ENCODE peak calls at places on chromosomes 3 and 15, in six cellular contexts. S is mesenchymal stem cell, T is IMR-90, J is H9, Y is H1, I is trophoblast cell. X is an unnamed sample.

GRCh38 chr15:27086146-27086545 is 115.2 kb downstream of the GABRG3 start:
- DNase-seq in S (no peak), T (no peak), J (no peak), Y (no peak), I (no peak), X (no peak)

GRCh38 chr15:36484038-36484778 is 95.2 kb upstream of the CDIN1 start:
- DNase-seq in S (no peak), T (peak), J (no peak), Y (no peak), I (no peak), X (no peak)

GRCh38 chr3:128878556-128879124 is 780 bp upstream of the ACAD9 start:
- DNase-seq in S (peak), T (peak), J (no peak), Y (no peak), I (peak), X (no peak)

GRCh38 chr3:10753964-10754363 is 62.1 kb upstream of the SLC6A11 start:
- DNase-seq in S (peak), T (peak), J (peak), Y (peak), I (peak), X (peak)

GRCh38 chr3:36804295-36805055 is 40.1 kb upstream of the DCLK3 start:
- DNase-seq in S (no peak), T (no peak), J (peak), Y (no peak), I (no peak), X (no peak)

GRCh38 chr3:172083995-172084409 is 44.6 kb downstream of the FNDC3B start:
- DNase-seq in S (no peak), T (no peak), J (no peak), Y (no peak), I (no peak), X (no peak)

GRCh38 chr3:37712918-37713819 is 148.5 kb upstream of the CTDSPL start:
- DNase-seq in S (peak), T (peak), J (no peak), Y (no peak), I (peak), X (peak)

GRCh38 chr15:90241343-90242192 is 7.6 kb downstream of the GDPGP1 start:
- DNase-seq in S (no peak), T (no peak), J (no peak), Y (no peak), I (peak), X (no peak)

GRCh38 chr3:149554826-149555225 is 80.3 kb downstream of the TM4SF4 start:
- DNase-seq in S (peak), T (peak), J (no peak), Y (no peak), I (peak), X (no peak)

GRCh38 chr15:84871428-84871985 is 13.0 kb upstream of the SLC28A1 start:
- DNase-seq in S (no peak), T (no peak), J (no peak), Y (no peak), I (no peak), X (no peak)

GRCh38 chr3:21734746-21735145 is 16.3 kb downstream of the ZNF385D start:
- DNase-seq in S (no peak), T (no peak), J (no peak), Y (no peak), I (no peak), X (no peak)

GRCh38 chr3:56291953-56292352 is 176.3 kb downstream of the ERC2 start:
- DNase-seq in S (no peak), T (no peak), J (no peak), Y (no peak), I (no peak), X (no peak)

GRCh38 chr3:190076138-190076537 is 44.6 kb downstream of the P3H2 start:
- DNase-seq in S (no peak), T (peak), J (no peak), Y (no peak), I (no peak), X (no peak)

GRCh38 chr3:185409957-185410356 is 47.0 kb downstream of the MAP3K13 start:
- DNase-seq in S (no peak), T (no peak), J (peak), Y (no peak), I (no peak), X (no peak)

GRCh38 chr3:131526801-131527347 is 24.1 kb upstream of the MRPL3 start:
- DNase-seq in S (peak), T (peak), J (peak), Y (peak), I (peak), X (peak)

DNA sequence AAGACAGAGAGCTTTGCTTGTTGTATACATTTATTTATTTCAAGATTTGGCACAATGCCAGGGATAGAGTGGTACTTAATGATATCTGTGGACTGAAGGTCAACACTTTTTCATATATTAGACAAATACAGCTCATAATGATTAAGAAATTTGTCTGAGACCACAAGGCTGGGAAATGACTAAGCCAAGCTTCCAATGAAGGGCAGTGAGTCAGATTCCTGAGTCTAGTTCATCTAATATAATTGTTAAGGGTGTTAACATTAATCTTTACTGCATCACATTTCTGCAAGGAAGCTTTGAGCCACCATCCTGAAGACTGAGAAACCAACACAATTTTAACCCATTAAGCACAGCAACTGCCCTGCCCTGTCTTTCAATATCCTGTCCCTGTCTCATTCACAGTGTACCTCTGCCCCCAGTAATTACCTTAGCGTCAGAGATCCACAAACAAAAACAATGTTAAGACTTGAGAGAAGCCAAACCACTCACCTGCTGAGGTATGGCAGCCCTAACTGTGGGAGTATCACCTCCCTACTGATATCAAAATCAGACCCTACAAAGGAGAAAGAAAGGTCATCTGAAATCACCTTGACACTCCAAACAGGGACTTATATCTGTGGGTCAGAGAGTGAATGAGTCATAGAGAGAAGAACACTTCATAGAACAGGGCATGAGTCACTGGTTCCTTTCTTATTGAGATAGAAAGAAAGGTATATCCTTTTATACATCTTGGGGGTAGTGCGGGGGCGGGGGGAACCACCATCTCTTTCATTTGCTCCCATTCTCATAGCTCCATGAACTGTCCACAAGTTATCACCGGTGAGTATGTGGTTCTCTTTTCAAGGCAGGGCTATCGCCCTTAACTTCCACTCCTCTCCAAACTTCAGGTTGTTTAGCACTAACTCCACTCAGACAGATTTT is 74.7 kb downstream of the MAGI1 start:
- DNase-seq in S (peak), T (peak), J (no peak), Y (no peak), I (peak), X (no peak)
- H3K18ac ChIP-seq in S (peak), T (no peak), J (peak), Y (no peak), I (no peak), X (no peak)

GRCh38 chr3:34323517-34323916 is 525.1 kb downstream of the PDCD6IP start:
- DNase-seq in S (no peak), T (no peak), J (no peak), Y (no peak), I (no peak), X (no peak)
- H4K91ac ChIP-seq in S (no peak), T (no peak), J (no peak), Y (no peak), I (no peak), X (no peak)

GRCh38 chr3:124584245-124584551 is 146.1 kb upstream of the UMPS start:
- DNase-seq in S (no peak), T (no peak), J (no peak), Y (no peak), I (no peak), X (no peak)
- H2AFZ ChIP-seq in S (no peak), T (peak), J (no peak), Y (no peak), I (no peak), X (peak)

GRCh38 chr3:178669046-178669445 is 132.8 kb downstream of the KCNMB2 start:
- DNase-seq in S (peak), T (no peak), J (no peak), Y (no peak), I (no peak), X (no peak)

GRCh38 chr3:178665747-178666146 is 129.5 kb downstream of the KCNMB2 start:
- DNase-seq in S (peak), T (no peak), J (no peak), Y (no peak), I (no peak), X (no peak)

GRCh38 chr3:178658694-178659315 is 122.6 kb downstream of the KCNMB2 start:
- DNase-seq in S (no peak), T (no peak), J (no peak), Y (no peak), I (peak), X (no peak)

GRCh38 chr3:178663572-178663971 is 127.3 kb downstream of the KCNMB2 start:
- DNase-seq in S (no peak), T (no peak), J (no peak), Y (no peak), I (no peak), X (no peak)
- H3K18ac ChIP-seq in S (no peak), T (no peak), J (no peak), Y (no peak), I (no peak), X (no peak)

X was measured in neuronal stem cell.